ENCODE peak calls at places on chromosomes 12 and 14, in six cellular contexts. S, P, X, J, L and G are unnamed samples.

GRCh38 chr12:64160021-64160717 is 61.9 kb downstream of the KICS2 start:
- DNase-seq in S (peak; percentile 5), P (no peak), X (no peak), J (peak; percentile 25), L (no peak), G (no peak)

GRCh38 chr12:7092986-7093460 is 778 bp upstream of the C1R start:
- DNase-seq in S (no peak), P (no peak), X (peak; percentile 65), J (no peak), L (no peak), G (no peak)

GRCh38 chr14:89013698-89014569 is 189.5 kb downstream of the TTC8 start:
- DNase-seq in S (no peak), P (no peak), X (no peak), J (no peak), L (no peak), G (no peak)

GRCh38 chr14:55540847-55541773 is 38.9 kb upstream of the KTN1 start:
- DNase-seq in S (peak; percentile 35), P (no peak), X (no peak), J (peak; percentile 35), L (no peak), G (no peak)

GRCh38 chr12:10354502-10354901 is 35.3 kb downstream of the KLRK1 start:
- DNase-seq in S (no peak), P (no peak), X (no peak), J (no peak), L (no peak), G (no peak)

GRCh38 chr12:26298785-26299621 is 103.6 kb downstream of the SSPN start:
- DNase-seq in S (peak; percentile 80), P (no peak), X (no peak), J (peak; percentile 88), L (no peak), G (no peak)

GRCh38 chr12:45327823-45328383 is 112.0 kb downstream of the ANO6 start:
- DNase-seq in S (no peak), P (no peak), X (no peak), J (no peak), L (no peak), G (no peak)

GRCh38 chr14:100609941-100610391 is 22.7 kb upstream of the BEGAIN start:
- DNase-seq in S (no peak), P (peak; percentile 52), X (peak; percentile 55), J (no peak), L (no peak), G (no peak)

GRCh38 chr14:65356327-65356836 is 56.1 kb upstream of the FUT8 start:
- DNase-seq in S (peak; percentile 51), P (no peak), X (no peak), J (peak; percentile 98), L (no peak), G (no peak)

GRCh38 chr12:32671930-32672785 is 6.9 kb upstream of the DNM1L start:
- DNase-seq in S (peak; percentile 85), P (no peak), X (no peak), J (peak; percentile 54), L (peak; percentile 74), G (no peak)

GRCh38 chr14:64684091-64684490 is 20.1 kb upstream of the PLEKHG3 start:
- DNase-seq in S (no peak), P (no peak), X (no peak), J (no peak), L (no peak), G (peak; percentile 60)

GRCh38 chr12:40907115-40907521 is 214.9 kb downstream of the CNTN1 start:
- DNase-seq in S (no peak), P (no peak), X (no peak), J (peak; percentile 69), L (no peak), G (no peak)

GRCh38 chr12:6280053-6280469 is 30.4 kb upstream of the PLEKHG6 start:
- DNase-seq in S (peak; percentile 81), P (no peak), X (peak; percentile 83), J (peak; percentile 88), L (peak; percentile 54), G (peak; percentile 59)

GRCh38 chr12:122917508-122918227 is 21.7 kb upstream of the VPS37B start:
- DNase-seq in S (no peak), P (no peak), X (no peak), J (peak; percentile 68), L (no peak), G (peak; percentile 66)

GRCh38 chr12:93016752-93017350 is 87.8 kb upstream of the EEA1 start:
- DNase-seq in S (peak; percentile 69), P (no peak), X (no peak), J (no peak), L (no peak), G (no peak)

GRCh38 chr12:49370539-49370938 is 3.3 kb downstream of the SPATS2 start:
- DNase-seq in S (no peak), P (no peak), X (no peak), J (no peak), L (no peak), G (no peak)

GRCh38 chr12:101703487-101703886 is 6.0 kb downstream of the CHPT1 start:
- DNase-seq in S (no peak), P (no peak), X (no peak), J (no peak), L (no peak), G (no peak)

GRCh38 chr12:127179199-127179598 is 1087.8 kb upstream of the TMEM132C start:
- DNase-seq in S (no peak), P (no peak), X (no peak), J (no peak), L (peak; percentile 31), G (no peak)

GRCh38 chr12:113149361-113150150 is at the start of gene CFAP73:
- DNase-seq in S (peak; percentile 33), P (no peak), X (peak; percentile 78), J (peak; percentile 84), L (no peak), G (peak; percentile 63)

GRCh38 chr12:15590180-15590826 is 198.9 kb downstream of the EPS8 start:
- DNase-seq in S (peak; percentile 70), P (peak; percentile 25), X (peak; percentile 65), J (peak; percentile 80), L (peak; percentile 75), G (peak; percentile 54)

GRCh38 chr12:92802906-92803305 is 100.1 kb downstream of the PLEKHG7 start:
- DNase-seq in S (no peak), P (no peak), X (no peak), J (no peak), L (no peak), G (no peak)

GRCh38 chr14:24243336-24243836 is 963 bp upstream of the TINF2 start:
- DNase-seq in S (no peak), P (no peak), X (no peak), J (no peak), L (no peak), G (no peak)

GRCh38 chr14:23154876-23155587 is 28.4 kb downstream of the SLC7A8 start:
- DNase-seq in S (peak; percentile 85), P (no peak), X (peak; percentile 88), J (peak; percentile 76), L (peak; percentile 72), G (peak; percentile 80)

GRCh38 chr12:18919826-18920511 is 182.1 kb downstream of the CAPZA3 start:
- DNase-seq in S (no peak), P (no peak), X (no peak), J (no peak), L (no peak), G (no peak)

GRCh38 chr12:79690156-79690605 is 583 bp downstream of the PAWR start:
- DNase-seq in S (no peak), P (no peak), X (peak; percentile 69), J (no peak), L (peak; percentile 7), G (no peak)

GRCh38 chr12:105369014-105369413 is 38.5 kb downstream of the C12orf75 start:
- DNase-seq in S (no peak), P (no peak), X (no peak), J (no peak), L (no peak), G (no peak)

GRCh38 chr12:67982165-67982563 is 7.1 kb upstream of the IFNG-AS1 start:
- DNase-seq in S (no peak), P (no peak), X (no peak), J (no peak), L (no peak), G (no peak)

GRCh38 chr12:96235497-96235826 is 41.3 kb downstream of the ELK3 start:
- DNase-seq in S (no peak), P (peak; percentile 46), X (no peak), J (no peak), L (no peak), G (no peak)

GRCh38 chr12:77796775-77797174 is 33.9 kb upstream of the NAV3 start:
- DNase-seq in S (peak; percentile 31), P (no peak), X (no peak), J (no peak), L (no peak), G (no peak)

GRCh38 chr12:87142346-87142745 is 886.2 kb upstream of the MGAT4C start:
- DNase-seq in S (no peak), P (no peak), X (no peak), J (no peak), L (no peak), G (no peak)

GRCh38 chr14:33990790-33991189 is 39.9 kb upstream of the EGLN3 start:
- DNase-seq in S (no peak), P (no peak), X (no peak), J (no peak), L (no peak), G (no peak)

GRCh38 chr12:98574110-98574509 is 19.4 kb upstream of the SLC25A3 start:
- DNase-seq in S (no peak), P (no peak), X (no peak), J (no peak), L (no peak), G (no peak)

GRCh38 chr12:108338915-108339657 is at the start of gene CMKLR1:
- DNase-seq in S (no peak), P (peak; percentile 84), X (peak; percentile 72), J (no peak), L (peak; percentile 34), G (peak; percentile 65)

GRCh38 chr14:94941311-94941710 is 171.4 kb upstream of the GSC start:
- DNase-seq in S (no peak), P (no peak), X (no peak), J (no peak), L (no peak), G (no peak)
- TF ChIP-seq CTCF in S (no peak), P (no peak), X (no peak), J (no peak), L (no peak), G (no peak)

DNA sequence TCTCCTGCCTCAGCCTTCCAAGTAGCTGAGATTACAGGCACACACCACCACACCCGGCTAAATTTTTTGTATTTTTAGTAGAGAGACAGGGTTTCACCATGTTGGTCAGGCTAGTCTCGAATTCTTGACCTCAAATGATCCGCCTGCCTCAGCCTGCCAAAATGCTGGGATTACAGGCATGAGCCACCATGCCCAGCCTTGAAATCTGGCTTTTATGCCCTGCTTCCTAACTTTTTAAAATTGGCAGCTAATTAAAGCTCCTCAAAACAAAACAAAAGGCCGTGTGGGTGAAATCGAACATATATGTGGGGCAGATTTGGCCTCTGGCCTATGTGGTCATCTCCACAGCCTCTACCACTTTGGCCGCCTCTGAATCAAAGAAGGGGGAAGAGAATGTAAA is 37.9 kb downstream of the KCTD10 start:
- DNase-seq in S (no peak), P (no peak), X (no peak), J (no peak), L (no peak), G (no peak)
- H3K27ac ChIP-seq in S (no peak overlapping the region), P (no peak overlapping the region), X (no peak overlapping the region), J (no peak overlapping the region), L (no peak overlapping the region), G (no peak overlapping the region)

GRCh38 chr14:60970146-60970545 is 10.7 kb downstream of the TRMT5 start:
- DNase-seq in S (no peak), P (no peak), X (no peak), J (no peak), L (no peak), G (no peak)
- TF ChIP-seq CTCF in S (no peak), P (no peak), X (no peak), J (no peak), L (no peak), G (no peak)

GRCh38 chr14:80988742-80989429 is 33.5 kb downstream of the TSHR start:
- DNase-seq in S (no peak), P (no peak), X (no peak), J (no peak), L (no peak), G (no peak)
- H3K27ac ChIP-seq in S (no peak overlapping the region), P (no peak overlapping the region), X (no peak overlapping the region), J (no peak overlapping the region), L (no peak overlapping the region), G (no peak overlapping the region)